ENCODE peak calls at places on chromosomes 11 and 22, in eight cellular contexts. G, K, H, Z, Q, P, F and X are unnamed samples.

GRCh38 chr11:118373263-118373662 is 13.9 kb downstream of the UBE4A start:
- DNase-seq in G (no peak), K (no peak), H (no peak), Z (no peak), Q (no peak), P (no peak), F (no peak), X (no peak)

GRCh38 chr22:23219787-23220484 is 39.6 kb downstream of the BCR start:
- DNase-seq in G (no peak), K (peak; percentile 77), H (no peak), Z (no peak), Q (peak; percentile 49), P (peak; percentile 90), F (peak; percentile 51), X (peak; percentile 75)

GRCh38 chr11:101441747-101442146 is 142.1 kb downstream of the TRPC6 start:
- DNase-seq in G (no peak), K (peak; percentile 66), H (no peak), Z (no peak), Q (no peak), P (no peak), F (peak; percentile 88), X (peak; percentile 75)

GRCh38 chr11:58562375-58562800 is 13.3 kb downstream of the LPXN start:
- DNase-seq in G (no peak), K (no peak), H (no peak), Z (peak; percentile 13), Q (no peak), P (no peak), F (no peak), X (no peak)

GRCh38 chr11:34168642-34169051 is 63.2 kb downstream of the NAT10 start:
- DNase-seq in G (peak; percentile 50), K (no peak), H (no peak), Z (no peak), Q (no peak), P (no peak), F (no peak), X (no peak)

GRCh38 chr22:48882636-48883200 is 945.0 kb downstream of the BRD1 start:
- DNase-seq in G (no peak), K (peak; percentile 45), H (no peak), Z (no peak), Q (no peak), P (no peak), F (no peak), X (no peak)

GRCh38 chr22:24043957-24044356 is 32.9 kb downstream of the CABIN1 start:
- DNase-seq in G (no peak), K (no peak), H (no peak), Z (no peak), Q (no peak), P (no peak), F (peak; percentile 8), X (no peak)

GRCh38 chr11:28463826-28464225 is 355.6 kb downstream of the METTL15 start:
- DNase-seq in G (no peak), K (no peak), H (no peak), Z (no peak), Q (no peak), P (no peak), F (no peak), X (no peak)

GRCh38 chr11:47104337-47104950 is 72.2 kb downstream of the ARFGAP2 start:
- DNase-seq in G (no peak), K (no peak), H (no peak), Z (no peak), Q (no peak), P (no peak), F (no peak), X (no peak)

GRCh38 chr11:119223856-119224255 is 17.7 kb downstream of the CBL start:
- DNase-seq in G (no peak), K (no peak), H (no peak), Z (no peak), Q (no peak), P (no peak), F (no peak), X (no peak)

GRCh38 chr11:2898366-2899079 is 12.9 kb upstream of the CDKN1C start:
- DNase-seq in G (peak; percentile 76), K (peak; percentile 86), H (no peak), Z (no peak), Q (no peak), P (no peak), F (peak; percentile 57), X (peak; percentile 87)

GRCh38 chr22:29641052-29641780 is 37.8 kb downstream of the NF2 start:
- DNase-seq in G (no peak), K (no peak), H (no peak), Z (no peak), Q (no peak), P (no peak), F (no peak), X (no peak)

GRCh38 chr11:117096140-117096972 is 1.9 kb downstream of the SIK3 start:
- DNase-seq in G (no peak), K (no peak), H (no peak), Z (peak; percentile 80), Q (peak; percentile 15), P (no peak), F (no peak), X (no peak)

GRCh38 chr22:38271927-38272372 is 860 bp downstream of the TMEM184B start:
- DNase-seq in G (no peak), K (peak; percentile 81), H (no peak), Z (peak; percentile 25), Q (no peak), P (no peak), F (peak; percentile 71), X (no peak)

GRCh38 chr22:30591588-30592359 is at the start of gene PES1:
- DNase-seq in G (peak; percentile 97), K (peak; percentile 95), H (peak; percentile 93), Z (peak; percentile 97), Q (peak; percentile 97), P (peak; percentile 90), F (peak; percentile 95), X (peak; percentile 97)

GRCh38 chr11:76185511-76185910 is 20.8 kb downstream of the WNT11 start:
- DNase-seq in G (no peak), K (no peak), H (no peak), Z (no peak), Q (no peak), P (no peak), F (no peak), X (no peak)

GRCh38 chr11:77884829-77885190 is 63.9 kb downstream of the AAMDC start:
- DNase-seq in G (no peak), K (no peak), H (no peak), Z (no peak), Q (no peak), P (no peak), F (no peak), X (no peak)

GRCh38 chr22:38835888-38836301 is 7.9 kb downstream of the NPTXR start:
- DNase-seq in G (peak; percentile 39), K (no peak), H (no peak), Z (no peak), Q (no peak), P (no peak), F (no peak), X (no peak)

GRCh38 chr11:111935331-111936044 is 1.7 kb upstream of the DIXDC1 start:
- DNase-seq in G (no peak), K (no peak), H (no peak), Z (no peak), Q (no peak), P (no peak), F (no peak), X (no peak)

GRCh38 chr22:22855617-22856308 is 31.9 kb upstream of the IGLL5 start:
- DNase-seq in G (no peak), K (no peak), H (no peak), Z (peak; percentile 21), Q (peak; percentile 71), P (peak; percentile 99), F (no peak), X (no peak)

GRCh38 chr11:84212467-84213390 is 926.6 kb upstream of the CCDC90B start:
- DNase-seq in G (no peak), K (no peak), H (no peak), Z (no peak), Q (no peak), P (no peak), F (no peak), X (no peak)

GRCh38 chr11:693887-694562 is 997 bp downstream of the DEAF1 start:
- DNase-seq in G (no peak), K (peak; percentile 73), H (no peak), Z (no peak), Q (no peak), P (peak; percentile 30), F (no peak), X (peak; percentile 78)
- H3K4me1 ChIP-seq in G (peaks cover 34% of the 10 kb centered on the region), K (peaks cover 32% of the 10 kb centered on the region), H (peaks cover 54% of the 10 kb centered on the region), Z (peaks cover 47% of the 10 kb centered on the region), Q (no peaks in the 10 kb centered on the region), P (peaks cover 40% of the 10 kb centered on the region), F (peaks cover 49% of the 10 kb centered on the region), X (no peaks in the 10 kb centered on the region)

GRCh38 chr11:64638017-64638664 is 47.1 kb downstream of the SLC22A12 start:
- DNase-seq in G (no peak), K (no peak), H (no peak), Z (no peak), Q (peak; percentile 70), P (peak; percentile 71), F (no peak), X (no peak)
- H3K4me3 ChIP-seq in G (no peak overlapping the region), K (no peak overlapping the region), H (no peak overlapping the region), Z (no peak overlapping the region), Q (peak overlapping the region; percentile 52), P (no peak overlapping the region), F (no peak overlapping the region), X (no peak overlapping the region)

GRCh38 chr11:69828276-69828970 is 9.2 kb upstream of the FGF3 start:
- DNase-seq in G (peak; percentile 23), K (peak; percentile 2), H (no peak), Z (no peak), Q (no peak), P (no peak), F (no peak), X (no peak)

GRCh38 chr11:69825037-69825834 is 6.0 kb upstream of the FGF3 start:
- DNase-seq in G (peak; percentile 12), K (no peak), H (no peak), Z (no peak), Q (no peak), P (no peak), F (peak; percentile 53), X (peak; percentile 46)

GRCh38 chr11:69823641-69824285 is 4.5 kb upstream of the FGF3 start:
- DNase-seq in G (peak; percentile 8), K (no peak), H (no peak), Z (no peak), Q (no peak), P (no peak), F (no peak), X (peak; percentile 35)

GRCh38 chr11:69826773-69827172 is 7.6 kb upstream of the FGF3 start:
- DNase-seq in G (no peak), K (no peak), H (no peak), Z (no peak), Q (no peak), P (no peak), F (no peak), X (peak; percentile 33)

GRCh38 chr11:69825941-69826340 is 6.7 kb upstream of the FGF3 start:
- DNase-seq in G (no peak), K (no peak), H (no peak), Z (no peak), Q (no peak), P (no peak), F (no peak), X (peak; percentile 49)
- H3K27me3 ChIP-seq in G (no peaks in the 10 kb centered on the region), K (peaks cover 22% of the 10 kb centered on the region), H (no peaks in the 10 kb centered on the region), Z (no peaks in the 10 kb centered on the region), Q (peaks cover 17% of the 10 kb centered on the region), P (peaks cover 11% of the 10 kb centered on the region), F (no peaks in the 10 kb centered on the region), X (no peaks in the 10 kb centered on the region)

DNA sequence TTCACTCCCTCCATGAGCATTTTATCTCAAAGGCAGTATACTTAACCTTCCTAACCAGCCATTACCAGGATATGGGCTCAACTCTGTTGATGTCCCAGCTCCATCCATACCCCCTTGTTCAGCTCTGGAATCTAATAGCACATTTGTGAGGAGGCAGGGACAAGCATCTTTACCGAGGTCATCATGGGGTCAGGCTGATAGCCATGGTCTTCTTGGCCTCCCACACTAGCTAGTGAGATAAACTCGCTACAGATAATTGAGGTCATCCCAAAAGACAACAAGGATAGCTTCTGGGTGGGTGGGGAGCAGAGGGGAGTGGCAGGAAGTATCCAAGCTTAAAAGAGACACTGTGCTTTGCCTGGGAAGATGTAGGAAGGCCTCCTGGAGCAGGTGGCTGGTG is 141.6 kb upstream of the RASSF10 start:
- DNase-seq in G (no peak), K (no peak), H (no peak), Z (no peak), Q (no peak), P (peak; percentile 66), F (no peak), X (no peak)
- H3K4me1 ChIP-seq in G (peaks cover 21% of the 10 kb centered on the region), K (no peaks in the 10 kb centered on the region), H (no peaks in the 10 kb centered on the region), Z (no peaks in the 10 kb centered on the region), Q (peaks cover 29% of the 10 kb centered on the region), P (peaks cover 46% of the 10 kb centered on the region), F (peaks cover 13% of the 10 kb centered on the region), X (peaks cover under 1% of the 10 kb centered on the region)